ENCODE peak calls at places on chromosomes 2 and 18, in nine cellular contexts. One of them, this sample, is unnamed.

GRCh38 chr18:74427442-74428112 is 29.5 kb downstream of the DIPK1C start:
- DNase-seq in HFF-Myc: no peak
- DNase-seq in pancreas: no peak
- DNase-seq in fibroblast of the aortic adventitia: no peak
- DNase-seq in choroid plexus epithelial cell: no peak
- DNase-seq in osteoblast: no peak
- DNase-seq in upper lobe of right lung: no peak
- DNase-seq in hepatocyte: no peak
- DNase-seq in AG10803: no peak
- DNase-seq in this sample: no peak

GRCh38 chr2:11863103-11863502 is 116.7 kb downstream of the LPIN1 start:
- DNase-seq in HFF-Myc: no peak
- DNase-seq in pancreas: no peak
- DNase-seq in fibroblast of the aortic adventitia: no peak
- DNase-seq in choroid plexus epithelial cell: no peak
- DNase-seq in osteoblast: no peak
- DNase-seq in upper lobe of right lung: no peak
- DNase-seq in hepatocyte: no peak
- DNase-seq in AG10803: no peak
- DNase-seq in this sample: no peak

GRCh38 chr2:101733257-101733993 is 35.9 kb downstream of the MAP4K4 start:
- DNase-seq in HFF-Myc: no peak
- DNase-seq in pancreas: no peak
- DNase-seq in fibroblast of the aortic adventitia: no peak
- DNase-seq in choroid plexus epithelial cell: no peak
- DNase-seq in osteoblast: peak; percentile 6
- DNase-seq in upper lobe of right lung: no peak
- DNase-seq in hepatocyte: no peak
- DNase-seq in AG10803: no peak
- DNase-seq in this sample: no peak

GRCh38 chr2:37652199-37652640 is 19.2 kb downstream of the CDC42EP3 start:
- DNase-seq in HFF-Myc: peak; percentile 93
- DNase-seq in pancreas: no peak
- DNase-seq in fibroblast of the aortic adventitia: peak; percentile 71
- DNase-seq in choroid plexus epithelial cell: peak; percentile 89
- DNase-seq in osteoblast: peak; percentile 94
- DNase-seq in upper lobe of right lung: no peak
- DNase-seq in hepatocyte: no peak
- DNase-seq in AG10803: peak; percentile 87
- DNase-seq in this sample: peak; percentile 79

GRCh38 chr2:17441055-17441771 is 77.0 kb downstream of the RAD51AP2 start:
- DNase-seq in HFF-Myc: no peak
- DNase-seq in pancreas: no peak
- DNase-seq in fibroblast of the aortic adventitia: no peak
- DNase-seq in choroid plexus epithelial cell: no peak
- DNase-seq in osteoblast: peak; percentile 10
- DNase-seq in upper lobe of right lung: no peak
- DNase-seq in hepatocyte: no peak
- DNase-seq in AG10803: no peak
- DNase-seq in this sample: no peak

GRCh38 chr2:8515390-8515761 is 166.5 kb upstream of the ID2 start:
- DNase-seq in HFF-Myc: no peak
- DNase-seq in pancreas: no peak
- DNase-seq in fibroblast of the aortic adventitia: no peak
- DNase-seq in choroid plexus epithelial cell: no peak
- DNase-seq in osteoblast: peak; percentile 59
- DNase-seq in upper lobe of right lung: no peak
- DNase-seq in hepatocyte: no peak
- DNase-seq in AG10803: no peak
- DNase-seq in this sample: no peak

GRCh38 chr2:217905395-217905794 is 97.4 kb downstream of the TNS1 start:
- DNase-seq in HFF-Myc: no peak
- DNase-seq in pancreas: no peak
- DNase-seq in fibroblast of the aortic adventitia: no peak
- DNase-seq in choroid plexus epithelial cell: no peak
- DNase-seq in osteoblast: peak; percentile 32
- DNase-seq in upper lobe of right lung: no peak
- DNase-seq in hepatocyte: no peak
- DNase-seq in AG10803: no peak
- DNase-seq in this sample: no peak

GRCh38 chr2:16652296-16653082 is 13.1 kb downstream of the CYRIA start:
- DNase-seq in HFF-Myc: no peak
- DNase-seq in pancreas: no peak
- DNase-seq in fibroblast of the aortic adventitia: peak; percentile 9
- DNase-seq in choroid plexus epithelial cell: peak; percentile 77
- DNase-seq in osteoblast: no peak
- DNase-seq in upper lobe of right lung: no peak
- DNase-seq in hepatocyte: peak; percentile 38
- DNase-seq in AG10803: no peak
- DNase-seq in this sample: peak; percentile 53

GRCh38 chr2:134240061-134240460 is 13.8 kb upstream of the MGAT5 start:
- DNase-seq in HFF-Myc: no peak
- DNase-seq in pancreas: no peak
- DNase-seq in fibroblast of the aortic adventitia: no peak
- DNase-seq in choroid plexus epithelial cell: no peak
- DNase-seq in osteoblast: no peak
- DNase-seq in upper lobe of right lung: no peak
- DNase-seq in hepatocyte: no peak
- DNase-seq in AG10803: no peak
- DNase-seq in this sample: no peak

GRCh38 chr18:45806226-45806625 is 19.2 kb upstream of the SIGLEC15 start:
- DNase-seq in HFF-Myc: no peak
- DNase-seq in pancreas: no peak
- DNase-seq in fibroblast of the aortic adventitia: peak; percentile 86
- DNase-seq in choroid plexus epithelial cell: peak; percentile 61
- DNase-seq in osteoblast: no peak
- DNase-seq in upper lobe of right lung: no peak
- DNase-seq in hepatocyte: no peak
- DNase-seq in AG10803: peak; percentile 68
- DNase-seq in this sample: no peak

GRCh38 chr18:47917923-47918610 is 12.4 kb downstream of the SMAD2 start:
- DNase-seq in HFF-Myc: no peak
- DNase-seq in pancreas: no peak
- DNase-seq in fibroblast of the aortic adventitia: no peak
- DNase-seq in choroid plexus epithelial cell: no peak
- DNase-seq in osteoblast: peak; percentile 4
- DNase-seq in upper lobe of right lung: no peak
- DNase-seq in hepatocyte: no peak
- DNase-seq in AG10803: no peak
- DNase-seq in this sample: no peak
- H3K4me3 ChIP-seq in HFF-Myc: no peak overlapping the region
- H3K4me3 ChIP-seq in pancreas: no peak overlapping the region
- H3K4me3 ChIP-seq in fibroblast of the aortic adventitia: no peak overlapping the region
- H3K4me3 ChIP-seq in choroid plexus epithelial cell: no peak overlapping the region
- H3K4me3 ChIP-seq in osteoblast: no peak overlapping the region
- H3K4me3 ChIP-seq in upper lobe of right lung: no peak overlapping the region
- H3K4me3 ChIP-seq in hepatocyte: no peak overlapping the region
- H3K4me3 ChIP-seq in AG10803: no peak overlapping the region
- H3K4me3 ChIP-seq in this sample: no peak overlapping the region

DNA sequence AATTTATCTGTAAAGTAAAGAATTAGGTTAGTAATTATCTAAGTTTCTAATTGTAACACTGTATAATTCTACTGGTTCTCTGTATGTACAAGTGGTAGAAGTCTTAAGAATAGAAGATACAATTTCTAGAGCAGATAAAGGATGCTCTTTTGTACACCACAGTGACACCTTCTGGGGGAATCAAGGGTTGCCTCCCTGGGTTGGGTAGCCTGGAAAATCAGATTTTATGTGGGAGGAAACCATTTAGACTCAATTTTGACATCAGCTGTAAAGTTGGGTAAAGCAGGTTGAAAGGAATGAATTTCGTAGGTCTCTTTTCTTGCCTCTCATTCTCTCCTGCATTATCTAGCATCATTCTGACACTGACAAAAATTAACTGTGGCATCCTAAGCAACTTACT is 354.8 kb downstream of the DCC start:
- DNase-seq in HFF-Myc: no peak
- DNase-seq in pancreas: no peak
- DNase-seq in fibroblast of the aortic adventitia: no peak
- DNase-seq in choroid plexus epithelial cell: peak; percentile 24
- DNase-seq in osteoblast: no peak
- DNase-seq in upper lobe of right lung: no peak
- DNase-seq in hepatocyte: peak; percentile 28
- DNase-seq in AG10803: no peak
- DNase-seq in this sample: no peak
- TF ChIP-seq CTCF in HFF-Myc: no peak
- TF ChIP-seq CTCF in pancreas: no peak
- TF ChIP-seq CTCF in fibroblast of the aortic adventitia: no peak
- TF ChIP-seq CTCF in choroid plexus epithelial cell: peak; percentile 57
- TF ChIP-seq CTCF in osteoblast: peak; percentile 13
- TF ChIP-seq CTCF in upper lobe of right lung: peak; percentile 19
- TF ChIP-seq CTCF in hepatocyte: peak; percentile 54
- TF ChIP-seq CTCF in AG10803: peak; percentile 52
- TF ChIP-seq CTCF in this sample: peak; percentile 68

GRCh38 chr2:237156857-237157550 is 71.3 kb downstream of the COPS8 start:
- DNase-seq in HFF-Myc: no peak
- DNase-seq in pancreas: no peak
- DNase-seq in fibroblast of the aortic adventitia: no peak
- DNase-seq in choroid plexus epithelial cell: no peak
- DNase-seq in osteoblast: no peak
- DNase-seq in upper lobe of right lung: no peak
- DNase-seq in hepatocyte: no peak
- DNase-seq in AG10803: no peak
- DNase-seq in this sample: no peak

GRCh38 chr2:237158194-237158593 is 72.5 kb downstream of the COPS8 start:
- DNase-seq in HFF-Myc: no peak
- DNase-seq in pancreas: no peak
- DNase-seq in fibroblast of the aortic adventitia: no peak
- DNase-seq in choroid plexus epithelial cell: no peak
- DNase-seq in osteoblast: no peak
- DNase-seq in upper lobe of right lung: no peak
- DNase-seq in hepatocyte: no peak
- DNase-seq in AG10803: no peak
- DNase-seq in this sample: no peak

GRCh38 chr2:237157551-237158102 is 71.9 kb downstream of the COPS8 start:
- DNase-seq in HFF-Myc: no peak
- DNase-seq in pancreas: no peak
- DNase-seq in fibroblast of the aortic adventitia: no peak
- DNase-seq in choroid plexus epithelial cell: peak; percentile 75
- DNase-seq in osteoblast: no peak
- DNase-seq in upper lobe of right lung: no peak
- DNase-seq in hepatocyte: no peak
- DNase-seq in AG10803: no peak
- DNase-seq in this sample: peak; percentile 85

GRCh38 chr2:237154894-237155851 is 69.5 kb downstream of the COPS8 start:
- DNase-seq in HFF-Myc: no peak
- DNase-seq in pancreas: no peak
- DNase-seq in fibroblast of the aortic adventitia: no peak
- DNase-seq in choroid plexus epithelial cell: no peak
- DNase-seq in osteoblast: no peak
- DNase-seq in upper lobe of right lung: no peak
- DNase-seq in hepatocyte: no peak
- DNase-seq in AG10803: no peak
- DNase-seq in this sample: no peak

GRCh38 chr2:237156131-237156856 is 70.6 kb downstream of the COPS8 start:
- DNase-seq in HFF-Myc: no peak
- DNase-seq in pancreas: no peak
- DNase-seq in fibroblast of the aortic adventitia: no peak
- DNase-seq in choroid plexus epithelial cell: peak; percentile 91
- DNase-seq in osteoblast: peak; percentile 97
- DNase-seq in upper lobe of right lung: no peak
- DNase-seq in hepatocyte: peak; percentile 52
- DNase-seq in AG10803: peak; percentile 91
- DNase-seq in this sample: peak; percentile 70
- H3K4me3 ChIP-seq in HFF-Myc: no peak overlapping the region
- H3K4me3 ChIP-seq in pancreas: no peak overlapping the region
- H3K4me3 ChIP-seq in fibroblast of the aortic adventitia: no peak overlapping the region
- H3K4me3 ChIP-seq in choroid plexus epithelial cell: peak overlapping the region; percentile 3
- H3K4me3 ChIP-seq in osteoblast: peak overlapping the region; percentile 54
- H3K4me3 ChIP-seq in upper lobe of right lung: no peak overlapping the region
- H3K4me3 ChIP-seq in hepatocyte: no peak overlapping the region
- H3K4me3 ChIP-seq in AG10803: peak overlapping the region; percentile 38
- H3K4me3 ChIP-seq in this sample: peak overlapping the region; percentile 25

GRCh38 chr2:190339394-190339793 is 4.0 kb upstream of the INPP1 start:
- DNase-seq in HFF-Myc: no peak
- DNase-seq in pancreas: no peak
- DNase-seq in fibroblast of the aortic adventitia: no peak
- DNase-seq in choroid plexus epithelial cell: no peak
- DNase-seq in osteoblast: no peak
- DNase-seq in upper lobe of right lung: no peak
- DNase-seq in hepatocyte: no peak
- DNase-seq in AG10803: no peak
- DNase-seq in this sample: no peak

GRCh38 chr2:190340369-190340768 is 3.0 kb upstream of the INPP1 start:
- DNase-seq in HFF-Myc: no peak
- DNase-seq in pancreas: no peak
- DNase-seq in fibroblast of the aortic adventitia: no peak
- DNase-seq in choroid plexus epithelial cell: peak; percentile 19
- DNase-seq in osteoblast: no peak
- DNase-seq in upper lobe of right lung: no peak
- DNase-seq in hepatocyte: no peak
- DNase-seq in AG10803: peak; percentile 9
- DNase-seq in this sample: no peak

GRCh38 chr2:190335225-190335559 is 8.2 kb upstream of the INPP1 start:
- DNase-seq in HFF-Myc: no peak
- DNase-seq in pancreas: no peak
- DNase-seq in fibroblast of the aortic adventitia: no peak
- DNase-seq in choroid plexus epithelial cell: no peak
- DNase-seq in osteoblast: no peak
- DNase-seq in upper lobe of right lung: no peak
- DNase-seq in hepatocyte: no peak
- DNase-seq in AG10803: no peak
- DNase-seq in this sample: no peak

GRCh38 chr2:190336420-190336819 is 7.0 kb upstream of the INPP1 start:
- DNase-seq in HFF-Myc: no peak
- DNase-seq in pancreas: no peak
- DNase-seq in fibroblast of the aortic adventitia: no peak
- DNase-seq in choroid plexus epithelial cell: no peak
- DNase-seq in osteoblast: no peak
- DNase-seq in upper lobe of right lung: no peak
- DNase-seq in hepatocyte: no peak
- DNase-seq in AG10803: no peak
- DNase-seq in this sample: no peak

GRCh38 chr2:190338453-190338852 is 4.9 kb upstream of the INPP1 start:
- DNase-seq in HFF-Myc: no peak
- DNase-seq in pancreas: no peak
- DNase-seq in fibroblast of the aortic adventitia: no peak
- DNase-seq in choroid plexus epithelial cell: no peak
- DNase-seq in osteoblast: no peak
- DNase-seq in upper lobe of right lung: no peak
- DNase-seq in hepatocyte: no peak
- DNase-seq in AG10803: no peak
- DNase-seq in this sample: no peak
- TF ChIP-seq CTCF in HFF-Myc: no peak
- TF ChIP-seq CTCF in pancreas: no peak
- TF ChIP-seq CTCF in fibroblast of the aortic adventitia: no peak
- TF ChIP-seq CTCF in choroid plexus epithelial cell: no peak
- TF ChIP-seq CTCF in osteoblast: peak; percentile 6
- TF ChIP-seq CTCF in upper lobe of right lung: no peak
- TF ChIP-seq CTCF in hepatocyte: peak; percentile 5
- TF ChIP-seq CTCF in AG10803: no peak
- TF ChIP-seq CTCF in this sample: no peak

DNA sequence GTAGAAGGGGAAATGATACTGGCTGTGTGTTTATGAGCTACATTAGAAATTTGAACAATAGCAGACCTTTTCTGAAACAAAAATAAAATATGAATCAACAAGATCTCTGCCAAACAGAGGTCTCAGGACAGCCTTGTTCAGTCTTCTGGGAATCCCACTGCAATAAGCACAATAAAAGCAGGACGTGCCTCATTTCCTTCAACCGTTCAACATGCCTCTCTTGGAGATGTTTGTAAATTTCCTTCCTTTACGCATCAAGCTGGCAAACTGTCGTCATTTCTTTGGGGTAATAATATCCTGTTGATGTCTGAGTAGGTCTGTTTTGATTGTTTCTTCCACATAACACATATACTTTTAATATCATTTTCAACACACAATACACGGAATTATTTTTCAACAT is 77.2 kb downstream of the TCF4 start:
- DNase-seq in HFF-Myc: no peak
- DNase-seq in pancreas: no peak
- DNase-seq in fibroblast of the aortic adventitia: peak; percentile 89
- DNase-seq in choroid plexus epithelial cell: peak; percentile 80
- DNase-seq in osteoblast: peak; percentile 23
- DNase-seq in upper lobe of right lung: no peak
- DNase-seq in hepatocyte: no peak
- DNase-seq in AG10803: peak; percentile 82
- DNase-seq in this sample: peak; percentile 53
- H3K4me3 ChIP-seq in HFF-Myc: no peak overlapping the region
- H3K4me3 ChIP-seq in pancreas: no peak overlapping the region
- H3K4me3 ChIP-seq in fibroblast of the aortic adventitia: peak overlapping the region; percentile 34
- H3K4me3 ChIP-seq in choroid plexus epithelial cell: no peak overlapping the region
- H3K4me3 ChIP-seq in osteoblast: peak overlapping the region; percentile 64
- H3K4me3 ChIP-seq in upper lobe of right lung: peak overlapping the region; percentile 32
- H3K4me3 ChIP-seq in hepatocyte: no peak overlapping the region
- H3K4me3 ChIP-seq in AG10803: peak overlapping the region; percentile 56
- H3K4me3 ChIP-seq in this sample: no peak overlapping the region